ENCODE peak calls at places on chromosomes 5 and 9, in nine cellular contexts. P is COR-L47; B is memory B cell; J is neural progenitor cell; F is GM20000; Z is body of pancreas; H is WTC11; D is kidney glomerular epithelial cell; O is stimulated activated naive CD8-positive, alpha-beta T cell treated with anti-CD3 and anti-CD28 coated beads, Interleukin-15, Interleukin-2, amounts not matched to agents 100 U/mL and 50 U/mL, for 24 hours. Q is an unnamed sample.

GRCh38 chr5:76601470-76601869 is 21.7 kb downstream of the F2RL2 start:
- DNase-seq in P (peak; percentile 54), B (peak; percentile 32), J (peak; percentile 81), F (peak; percentile 49), Z (peak; percentile 19), H (no peak), D (peak; percentile 42), O (no peak), Q (peak; percentile 7)

GRCh38 chr5:142386151-142387021 is 61.6 kb upstream of the SPRY4 start:
- DNase-seq in P (no peak), B (no peak), J (no peak), F (no peak), Z (no peak), H (no peak), D (no peak), O (no peak), Q (no peak)

GRCh38 chr9:967436-967835 is 9.0 kb upstream of the DMRT3 start:
- DNase-seq in P (no peak), B (no peak), J (peak; percentile 31), F (no peak), Z (no peak), H (no peak), D (no peak), O (no peak), Q (no peak)

GRCh38 chr9:130597228-130597627 is 17.9 kb downstream of the FUBP3 start:
- DNase-seq in P (no peak), B (no peak), J (no peak), F (no peak), Z (no peak), H (no peak), D (no peak), O (no peak), Q (no peak)

GRCh38 chr9:131976157-131976740 is 103.4 kb downstream of the MED27 start:
- DNase-seq in P (no peak), B (no peak), J (no peak), F (no peak), Z (no peak), H (no peak), D (no peak), O (no peak), Q (no peak)

GRCh38 chr9:121743441-121744001 is 92.1 kb downstream of the DAB2IP start:
- DNase-seq in P (no peak), B (no peak), J (peak; percentile 94), F (no peak), Z (peak; percentile 93), H (peak; percentile 69), D (peak; percentile 88), O (no peak), Q (no peak)

GRCh38 chr5:140322751-140323731 is 20.1 kb upstream of the PFDN1 start:
- DNase-seq in P (no peak), B (no peak), J (peak; percentile 33), F (no peak), Z (peak; percentile 82), H (no peak), D (peak; percentile 97), O (no peak), Q (no peak)

GRCh38 chr9:90966475-90967150 is 165.0 kb downstream of the SYK start:
- DNase-seq in P (no peak), B (no peak), J (no peak), F (no peak), Z (no peak), H (no peak), D (no peak), O (peak; percentile 46), Q (no peak)

Q was measured in stimulated activated naive B cell treated with anti-CD40 and anti-IgM and Interleukin-4, amounts not matched to agents 10 μg/mL and 1 μg/mL and 100 μg/mL, for 72 hours.